ENCODE peak calls at places on chromosomes 6 and 20, in six cellular contexts. W is GM04504, G is mesothelial cell of epicardium, N is NCI-H748 treated with DMSO at 0.1 percent for 48 hours, V is NCI-H2171, Z is body of pancreas. T is an unnamed sample.

GRCh38 chr6:170190046-170190445 is 100.8 kb downstream of the DLL1 start:
- DNase-seq in G (peak; percentile 32), N (no peak), Z (no peak), W (no peak), V (no peak), T (no peak)

GRCh38 chr20:1816384-1817381 is 78.5 kb upstream of the SIRPA start:
- DNase-seq in W (peak; percentile 91), N (no peak), G (no peak), V (no peak), Z (no peak), T (no peak)

GRCh38 chr6:134984821-134985220 is 34.9 kb upstream of the ALDH8A1 start:
- DNase-seq in V (no peak), W (no peak), N (no peak), Z (no peak), G (no peak), T (no peak)

GRCh38 chr6:118102401-118102800 is 195.3 kb downstream of the SLC35F1 start:
- DNase-seq in Z (no peak), V (no peak), W (no peak), G (no peak), N (no peak), T (no peak)

GRCh38 chr6:110999634-111000270 is 17.9 kb downstream of the RPF2 start:
- DNase-seq in Z (no peak), W (peak; percentile 13), V (no peak), N (peak; percentile 13), G (no peak), T (peak; percentile 60)

GRCh38 chr6:167995731-167996151 is 1.7 kb upstream of the KIF25 start:
- DNase-seq in G (no peak), V (no peak), N (no peak), Z (no peak), W (no peak), T (no peak)

GRCh38 chr20:58229198-58229802 is 847 bp upstream of the ANKRD60 start:
- DNase-seq in N (peak; percentile 54), V (peak; percentile 89), Z (no peak), W (no peak), G (no peak), T (no peak)

GRCh38 chr20:51062065-51062464 is 39.2 kb upstream of the KCNG1 start:
- DNase-seq in Z (no peak), G (no peak), V (no peak), W (no peak), N (no peak), T (no peak)

GRCh38 chr6:46828939-46829338 is 35.8 kb downstream of the MEP1A start:
- DNase-seq in V (no peak), G (no peak), W (no peak), N (no peak), Z (no peak), T (no peak)

GRCh38 chr20:32970115-32970972 is 33.9 kb downstream of the SUN5 start:
- DNase-seq in G (peak; percentile 29), V (no peak), N (no peak), W (no peak), Z (no peak), T (no peak)

GRCh38 chr6:89530982-89531381 is 98.0 kb downstream of the ANKRD6 start:
- DNase-seq in V (peak; percentile 16), Z (no peak), G (no peak), N (no peak), W (no peak), T (no peak)

GRCh38 chr6:14447240-14447639 is 329.7 kb downstream of the CD83 start:
- DNase-seq in G (no peak), N (no peak), W (no peak), V (no peak), Z (no peak), T (no peak)

T was measured in HT-29.